ENCODE peak calls at places on chromosomes 12 and 14, in eight cellular contexts. T is fibroblast of mammary gland, S is naive B cell, V is breast epithelium, B is cardiac fibroblast, D is A549, L is left colon, O is cardiac muscle cell. F is an unnamed sample.

GRCh38 chr14:68333265-68333664 is 459.6 kb downstream of the ZFP36L1 start:
- DNase-seq in T (no peak), S (peak), V (no peak), B (no peak), D (no peak), L (no peak), O (no peak), F (no peak)

GRCh38 chr14:65696801-65697200 is 284.3 kb downstream of the FUT8 start:
- DNase-seq in T (peak), S (no peak), V (no peak), B (no peak), D (no peak), L (no peak), O (no peak), F (no peak)

GRCh38 chr14:106586098-106586704 is 1059.8 kb downstream of the TMEM121 start:
- DNase-seq in T (no peak), S (peak), V (no peak), B (no peak), D (no peak), L (peak), O (no peak), F (no peak)

GRCh38 chr14:99627510-99628381 is 17.2 kb upstream of the HHIPL1 start:
- DNase-seq in T (no peak), S (no peak), V (peak), B (no peak), D (no peak), L (no peak), O (no peak), F (no peak)

GRCh38 chr14:70707138-70708038 is 65.7 kb downstream of the TTC9 start:
- DNase-seq in T (peak), S (no peak), V (peak), B (peak), D (no peak), L (no peak), O (no peak), F (peak)

GRCh38 chr12:71746983-71747611 is 7.6 kb upstream of the RAB21 start:
- DNase-seq in T (peak), S (peak), V (no peak), B (peak), D (peak), L (no peak), O (peak), F (peak)

GRCh38 chr12:21541773-21542172 is 15.7 kb downstream of the SPX start:
- DNase-seq in T (no peak), S (no peak), V (no peak), B (no peak), D (no peak), L (no peak), O (no peak), F (no peak)

GRCh38 chr12:9351136-9351535 is 142.9 kb upstream of the PZP start:
- DNase-seq in T (no peak), S (no peak), V (no peak), B (no peak), D (no peak), L (no peak), O (no peak), F (no peak)

GRCh38 chr14:94322648-94323570 is at the start of gene SERPINA6:
- DNase-seq in T (peak), S (no peak), V (no peak), B (peak), D (no peak), L (no peak), O (no peak), F (no peak)

GRCh38 chr12:105382771-105383632 is 52.5 kb downstream of the C12orf75 start:
- DNase-seq in T (peak), S (peak), V (no peak), B (peak), D (peak), L (no peak), O (peak), F (peak)

GRCh38 chr12:117538926-117539325 is 177.5 kb upstream of the NOS1 start:
- DNase-seq in T (no peak), S (no peak), V (no peak), B (no peak), D (no peak), L (no peak), O (no peak), F (no peak)

GRCh38 chr12:1185460-1186182 is 194.6 kb downstream of the ERC1 start:
- DNase-seq in T (no peak), S (no peak), V (no peak), B (no peak), D (no peak), L (no peak), O (peak), F (no peak)

GRCh38 chr14:79369359-79370332 is 841.7 kb downstream of the DIO2 start:
- DNase-seq in T (peak), S (no peak), V (no peak), B (peak), D (peak), L (no peak), O (peak), F (peak)

GRCh38 chr12:9132008-9132535 is 16.4 kb upstream of the A2M start:
- DNase-seq in T (peak), S (no peak), V (no peak), B (peak), D (no peak), L (no peak), O (no peak), F (no peak)

GRCh38 chr12:124222368-124223245 is 72.3 kb upstream of the RFLNA start:
- DNase-seq in T (no peak), S (no peak), V (no peak), B (no peak), D (no peak), L (no peak), O (no peak), F (no peak)

GRCh38 chr14:55746533-55746932 is 166.5 kb downstream of the KTN1 start:
- DNase-seq in T (peak), S (no peak), V (no peak), B (peak), D (no peak), L (no peak), O (no peak), F (no peak)

GRCh38 chr14:81449576-81449975 is 49.5 kb upstream of the STON2 start:
- DNase-seq in T (no peak), S (no peak), V (no peak), B (no peak), D (no peak), L (no peak), O (no peak), F (no peak)

GRCh38 chr12:29329411-29329810 is 51.6 kb downstream of the ERGIC2 start:
- DNase-seq in T (no peak), S (no peak), V (no peak), B (no peak), D (no peak), L (no peak), O (no peak), F (no peak)

GRCh38 chr14:72657214-72657921 is 236.5 kb downstream of the DPF3 start:
- DNase-seq in T (peak), S (no peak), V (no peak), B (no peak), D (no peak), L (no peak), O (no peak), F (no peak)

GRCh38 chr14:94945615-94946014 is 175.7 kb upstream of the GSC start:
- DNase-seq in T (no peak), S (no peak), V (no peak), B (no peak), D (no peak), L (no peak), O (no peak), F (no peak)

GRCh38 chr14:23361320-23361719 is 3.7 kb downstream of the EFS start:
- DNase-seq in T (peak), S (no peak), V (no peak), B (peak), D (no peak), L (no peak), O (no peak), F (peak)

GRCh38 chr14:60632777-60633176 is 16.5 kb downstream of the SIX1 start:
- DNase-seq in T (no peak), S (no peak), V (no peak), B (no peak), D (no peak), L (no peak), O (no peak), F (no peak)

GRCh38 chr14:79661762-79662161 is 549.5 kb downstream of the DIO2 start:
- DNase-seq in T (peak), S (no peak), V (no peak), B (peak), D (no peak), L (no peak), O (no peak), F (no peak)

GRCh38 chr14:92520102-92520651 is 6.6 kb downstream of the RIN3 start:
- DNase-seq in T (no peak), S (no peak), V (no peak), B (no peak), D (no peak), L (no peak), O (no peak), F (no peak)

GRCh38 chr12:103495158-103495782 is 498 bp downstream of the C12orf42 start:
- DNase-seq in T (no peak), S (peak), V (no peak), B (no peak), D (peak), L (peak), O (peak), F (no peak)

GRCh38 chr14:37903561-37904191 is 304.0 kb upstream of the SSTR1 start:
- DNase-seq in T (peak), S (no peak), V (no peak), B (peak), D (peak), L (peak), O (peak), F (peak)

GRCh38 chr14:68165274-68165843 is 345.8 kb downstream of the RAD51B start:
- DNase-seq in T (no peak), S (no peak), V (no peak), B (no peak), D (no peak), L (no peak), O (no peak), F (no peak)

GRCh38 chr12:122610911-122611310 is 83.9 kb downstream of the KNTC1 start:
- DNase-seq in T (peak), S (no peak), V (no peak), B (no peak), D (no peak), L (no peak), O (no peak), F (no peak)

GRCh38 chr14:73741876-73742519 is 27.8 kb upstream of the PNMA1 start:
- DNase-seq in T (no peak), S (no peak), V (no peak), B (no peak), D (no peak), L (no peak), O (no peak), F (no peak)

GRCh38 chr14:24377660-24378059 is 9.7 kb downstream of the NFATC4 start:
- DNase-seq in T (no peak), S (no peak), V (peak), B (no peak), D (no peak), L (peak), O (peak), F (no peak)

GRCh38 chr12:69935651-69936100 is 110.6 kb downstream of the MYRFL start:
- DNase-seq in T (no peak), S (no peak), V (peak), B (no peak), D (no peak), L (no peak), O (no peak), F (no peak)

GRCh38 chr12:99284161-99284560 is 363.4 kb upstream of the GARIN6 start:
- DNase-seq in T (no peak), S (no peak), V (no peak), B (no peak), D (no peak), L (no peak), O (no peak), F (no peak)

GRCh38 chr12:89901906-89902648 is 193.4 kb upstream of the ATP2B1 start:
- DNase-seq in T (no peak), S (no peak), V (no peak), B (no peak), D (no peak), L (no peak), O (no peak), F (no peak)

GRCh38 chr12:104296718-104297117 is 6.8 kb upstream of the EID3 start:
- DNase-seq in T (no peak), S (no peak), V (no peak), B (peak), D (no peak), L (no peak), O (no peak), F (no peak)

F was measured in stromal cell of bone marrow.